ENCODE peak calls at places on chromosome 15, in seven cellular contexts. X is MM.1S, W is thyroid gland, S is pancreas, C is upper lobe of left lung, J is cardiac muscle cell, M is suprapubic skin. A is an unnamed sample.

GRCh38 chr15:79399591-79399990 is 32.5 kb upstream of the MINAR1 start:
- DNase-seq in X (no peak), W (no peak), S (no peak), C (no peak), J (no peak), M (no peak), A (no peak)

GRCh38 chr15:92393287-92393993 is at the start of gene ST8SIA2:
- DNase-seq in X (peak; percentile 88), W (peak; percentile 64), S (no peak), C (no peak), J (peak; percentile 85), M (no peak), A (peak; percentile 32)

GRCh38 chr15:66072616-66073361 is 180.8 kb downstream of the MEGF11 start:
- DNase-seq in X (no peak), W (no peak), S (no peak), C (no peak), J (no peak), M (no peak), A (no peak)

GRCh38 chr15:90062023-90062728 is 40.1 kb downstream of the IDH2 start:
- DNase-seq in X (no peak), W (peak; percentile 85), S (peak; percentile 85), C (peak; percentile 79), J (peak; percentile 48), M (no peak), A (peak; percentile 54)

GRCh38 chr15:101185770-101186169 is 66.1 kb downstream of the CHSY1 start:
- DNase-seq in X (no peak), W (no peak), S (no peak), C (no peak), J (no peak), M (no peak), A (no peak)

GRCh38 chr15:61050844-61051569 is 178.1 kb downstream of the RORA start:
- DNase-seq in X (no peak), W (no peak), S (no peak), C (no peak), J (no peak), M (no peak), A (no peak)

GRCh38 chr15:91263632-91264477 is 163.8 kb downstream of the SV2B start:
- DNase-seq in X (no peak), W (peak; percentile 82), S (no peak), C (no peak), J (no peak), M (peak; percentile 76), A (peak; percentile 76)

GRCh38 chr15:62972814-62973213 is 69.7 kb upstream of the TPM1 start:
- DNase-seq in X (no peak), W (no peak), S (no peak), C (no peak), J (no peak), M (no peak), A (no peak)

GRCh38 chr15:95326689-95327525 is 1003.6 kb upstream of the NR2F2 start:
- DNase-seq in X (no peak), W (peak; percentile 14), S (peak; percentile 55), C (no peak), J (peak; percentile 24), M (no peak), A (no peak)

GRCh38 chr15:89787946-89788345 is 11.8 kb downstream of the MESP2 start:
- DNase-seq in X (no peak), W (no peak), S (no peak), C (no peak), J (no peak), M (no peak), A (no peak)

GRCh38 chr15:92801774-92802464 is 98.2 kb upstream of the CHD2 start:
- DNase-seq in X (no peak), W (no peak), S (no peak), C (peak; percentile 82), J (no peak), M (no peak), A (peak; percentile 56)

GRCh38 chr15:68055224-68055705 is 1.1 kb downstream of the PIAS1 start:
- DNase-seq in X (peak; percentile 70), W (peak; percentile 65), S (no peak), C (peak; percentile 51), J (peak; percentile 39), M (no peak), A (no peak)

GRCh38 chr15:68057758-68058157 is 3.6 kb downstream of the PIAS1 start:
- DNase-seq in X (no peak), W (no peak), S (no peak), C (no peak), J (no peak), M (no peak), A (no peak)

GRCh38 chr15:68054658-68055223 is 626 bp downstream of the PIAS1 start:
- DNase-seq in X (peak; percentile 10), W (peak; percentile 62), S (peak; percentile 79), C (peak; percentile 80), J (peak; percentile 88), M (peak; percentile 81), A (peak; percentile 60)

GRCh38 chr15:68056097-68056865 is 2.2 kb downstream of the PIAS1 start:
- DNase-seq in X (no peak), W (no peak), S (no peak), C (no peak), J (no peak), M (no peak), A (no peak)

DNA sequence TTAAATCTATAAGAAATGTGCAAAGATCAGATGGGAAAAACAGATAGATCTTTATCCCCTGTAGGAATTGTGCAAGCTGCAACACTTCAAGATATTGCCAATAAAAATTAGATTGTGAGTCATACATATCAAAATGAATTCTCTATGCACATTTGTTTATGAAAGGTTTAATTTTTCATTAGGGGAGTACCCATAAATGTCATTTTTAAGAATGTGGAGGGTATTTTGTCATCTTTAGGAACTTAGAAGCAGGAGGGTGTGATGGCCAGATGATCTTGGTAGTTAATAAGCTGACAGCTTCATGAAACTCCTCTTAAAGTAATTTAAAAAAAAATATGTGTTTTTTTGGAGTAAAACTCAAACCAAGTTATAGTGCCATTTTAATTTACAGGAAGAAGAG is 3.0 kb downstream of the PIAS1 start:
- DNase-seq in X (no peak), W (no peak), S (no peak), C (no peak), J (no peak), M (no peak), A (no peak)
- H3K4me1 ChIP-seq in X (peaks cover 12% of the 10 kb centered on the region), W (peaks cover 26% of the 10 kb centered on the region), S (peaks cover 4% of the 10 kb centered on the region), C (peaks cover 37% of the 10 kb centered on the region), J (peaks cover 27% of the 10 kb centered on the region), M (peaks cover 43% of the 10 kb centered on the region), A (peaks cover 67% of the 10 kb centered on the region)

GRCh38 chr15:58407786-58408185 is 24.0 kb upstream of the LIPC start:
- DNase-seq in X (no peak), W (no peak), S (no peak), C (no peak), J (no peak), M (no peak), A (no peak)
- TF ChIP-seq CTCF in X (no peak), W (no peak), S (no peak), C (no peak), J (no peak), M (no peak), A (no peak)

GRCh38 chr15:67103021-67103420 is 37.6 kb downstream of the SMAD3 start:
- DNase-seq in X (no peak), W (no peak), S (no peak), C (no peak), J (no peak), M (no peak), A (no peak)
- H3K4me1 ChIP-seq in X (peaks cover 50% of the 10 kb centered on the region), W (peaks cover 88% of the 10 kb centered on the region), S (peaks cover 40% of the 10 kb centered on the region), C (peaks cover 58% of the 10 kb centered on the region), J (peaks cover 37% of the 10 kb centered on the region), M (peaks cover 91% of the 10 kb centered on the region), A (peaks cover 98% of the 10 kb centered on the region)

DNA sequence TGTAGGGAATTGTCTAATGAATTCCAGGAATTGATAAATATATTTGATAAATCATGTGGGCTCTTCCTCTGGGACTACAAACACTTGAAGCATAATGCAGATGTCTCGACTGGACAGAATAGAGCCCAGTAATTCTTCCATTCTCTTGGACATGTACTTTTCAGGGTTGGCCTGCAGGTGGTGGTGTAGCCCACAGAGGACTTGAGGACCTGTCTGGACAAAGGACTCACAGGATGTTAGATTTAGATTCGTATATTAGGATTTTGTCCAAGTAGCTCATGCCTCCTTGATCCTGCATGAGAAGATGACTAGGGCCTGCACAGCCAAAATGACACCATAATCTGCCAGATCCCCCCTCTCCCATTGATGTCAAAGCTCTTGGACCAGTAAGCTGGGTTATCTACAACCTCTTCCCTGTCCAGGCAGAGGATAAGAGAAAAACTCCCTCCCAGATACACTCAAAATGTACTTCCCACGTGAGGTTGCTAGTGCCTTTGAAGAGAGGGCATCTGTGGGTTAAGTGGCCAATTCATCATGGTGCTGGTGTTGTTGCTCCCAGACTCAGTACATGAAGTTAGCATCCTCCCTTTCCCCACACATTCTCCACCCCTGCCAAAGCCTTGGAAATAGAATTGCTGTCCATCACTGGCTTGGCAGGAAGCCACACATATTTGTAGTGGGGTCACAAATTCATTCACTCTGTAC is 88.6 kb upstream of the ZNF280D start:
- DNase-seq in X (peak; percentile 69), W (peak; percentile 67), S (peak; percentile 62), C (peak; percentile 48), J (peak; percentile 70), M (no peak), A (peak; percentile 24)
- TF ChIP-seq CTCF in X (peak; percentile 73), W (peak; percentile 24), S (peak; percentile 41), C (peak; percentile 65), J (peak; percentile 60), M (peak; percentile 19), A (peak; percentile 76)

GRCh38 chr15:43376017-43376705 is 5.3 kb downstream of the TUBGCP4 start:
- DNase-seq in X (peak; percentile 53), W (peak; percentile 12), S (no peak), C (no peak), J (peak; percentile 45), M (no peak), A (no peak)

GRCh38 chr15:43370310-43370974 is 401 bp downstream of the ZSCAN29 start:
- DNase-seq in X (no peak), W (peak; percentile 4), S (no peak), C (peak; percentile 22), J (peak; percentile 69), M (peak; percentile 58), A (peak; percentile 15)

DNA sequence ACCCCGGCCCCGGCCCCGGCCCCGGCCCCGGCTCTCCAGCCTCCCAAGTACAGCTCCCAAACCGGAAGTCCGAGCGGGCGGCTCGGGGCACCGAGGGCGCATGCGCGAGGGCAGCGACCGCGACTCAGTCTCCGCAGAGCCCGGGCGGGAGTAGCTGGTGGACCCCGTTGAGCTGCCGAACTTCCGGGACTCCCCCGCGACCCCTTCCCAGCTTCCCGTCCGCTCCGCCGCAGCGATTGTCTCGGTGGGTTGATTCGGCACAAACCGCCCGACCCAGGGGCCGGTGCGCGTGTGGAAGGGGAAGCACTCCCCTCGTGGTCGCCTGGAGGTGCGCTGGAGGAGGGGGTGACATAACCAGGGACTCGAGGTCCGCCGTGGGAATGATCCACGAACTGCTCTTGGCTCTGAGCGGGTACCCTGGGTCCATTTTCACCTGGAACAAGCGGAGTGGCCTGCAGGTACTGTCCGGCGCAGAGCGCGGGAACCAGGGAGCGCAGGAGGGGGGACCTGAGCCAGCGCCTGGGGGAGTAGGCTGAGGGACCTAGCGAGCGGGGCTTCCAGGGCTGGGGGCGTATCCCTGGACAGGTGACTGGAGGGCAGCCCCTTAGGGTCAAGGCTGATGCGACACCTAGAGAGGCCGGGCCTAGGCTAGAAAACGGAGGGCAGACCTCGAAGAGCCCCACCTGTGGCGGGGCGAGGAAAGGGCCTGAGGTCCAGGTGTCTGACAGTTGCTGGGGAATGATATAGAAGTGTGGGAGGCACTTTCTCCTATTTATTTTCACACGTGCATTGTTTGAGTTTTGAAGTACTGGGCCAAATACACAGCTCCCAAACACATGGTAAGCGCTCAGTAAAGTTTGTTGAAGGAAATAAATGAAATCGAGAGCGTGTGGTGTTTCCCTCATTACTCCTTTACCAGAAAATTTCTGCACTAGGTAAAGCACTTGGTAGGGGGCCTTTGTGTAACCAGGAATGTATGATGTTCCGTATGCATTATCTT is at the start of the genes TUBGCP4 and ZSCAN29:
- DNase-seq in X (peak; percentile 86), W (peak; percentile 84), S (peak; percentile 91), C (peak; percentile 83), J (peak; percentile 92), M (peak; percentile 88), A (peak; percentile 82)
- H3K4me1 ChIP-seq in X (peaks cover 18% of the 10 kb centered on the region), W (peaks cover 24% of the 10 kb centered on the region), S (peaks cover 17% of the 10 kb centered on the region), C (peaks cover 25% of the 10 kb centered on the region), J (peaks cover 20% of the 10 kb centered on the region), M (peaks cover 38% of the 10 kb centered on the region), A (peaks cover 38% of the 10 kb centered on the region)

A was measured in left ventricle myocardium inferior.